ENCODE peak calls at places on chromosomes 13 and 19, in nine cellular contexts. Y is stimulated activated CD4-positive, alpha-beta T cell treated with anti-CD3 and anti-CD28 coated beads, Interleukin-4, amount 100 ng/mL, for 1 hour; X is cardiac muscle cell; D is lower lobe of right lung; I is GM20000; P is amygdala; M is osteocyte; B is retina; H is WTC11. O is an unnamed sample.

GRCh38 chr19:48511321-48511731 is 309 bp downstream of the LMTK3 start:
- DNase-seq in Y (no peak), X (no peak), D (no peak), I (no peak), P (no peak), M (no peak), B (no peak), H (no peak), O (no peak)

GRCh38 chr19:34975056-34975455 is 11.0 kb upstream of the ZNF792 start:
- DNase-seq in Y (no peak), X (no peak), D (no peak), I (no peak), P (no peak), M (no peak), B (no peak), H (no peak), O (no peak)

GRCh38 chr13:113474179-113474578 is 16.3 kb downstream of the DCUN1D2 start:
- DNase-seq in Y (no peak), X (no peak), D (peak), I (no peak), P (no peak), M (peak), B (no peak), H (no peak), O (no peak)

GRCh38 chr19:14550201-14550754 is 20.9 kb downstream of the TECR start:
- DNase-seq in Y (no peak), X (no peak), D (no peak), I (peak), P (no peak), M (no peak), B (no peak), H (no peak), O (no peak)

GRCh38 chr13:28573595-28574373 is 78.9 kb upstream of the FLT1 start:
- DNase-seq in Y (no peak), X (no peak), D (peak), I (no peak), P (no peak), M (no peak), B (no peak), H (no peak), O (no peak)

GRCh38 chr19:330503-330902 is 14.1 kb downstream of the MIER2 start:
- DNase-seq in Y (no peak), X (no peak), D (no peak), I (no peak), P (no peak), M (peak), B (no peak), H (no peak), O (no peak)

GRCh38 chr13:71033026-71033425 is 834.0 kb downstream of the DACH1 start:
- DNase-seq in Y (no peak), X (no peak), D (no peak), I (no peak), P (no peak), M (no peak), B (no peak), H (no peak), O (no peak)

GRCh38 chr13:46340631-46341111 is 46.4 kb downstream of the RUBCNL start:
- DNase-seq in Y (no peak), X (no peak), D (no peak), I (no peak), P (no peak), M (peak), B (no peak), H (no peak), O (no peak)

GRCh38 chr19:1011831-1012333 is 9.0 kb downstream of the TMEM259 start:
- DNase-seq in Y (no peak), X (no peak), D (no peak), I (no peak), P (no peak), M (no peak), B (no peak), H (no peak), O (no peak)

GRCh38 chr13:50467156-50467814 is 376.2 kb downstream of the DLEU7 start:
- DNase-seq in Y (no peak), X (peak), D (no peak), I (no peak), P (no peak), M (no peak), B (no peak), H (no peak), O (no peak)

GRCh38 chr13:22793598-22794134 is 387.1 kb upstream of the SGCG start:
- DNase-seq in Y (no peak), X (peak), D (no peak), I (no peak), P (no peak), M (no peak), B (no peak), H (no peak), O (no peak)

GRCh38 chr13:33228645-33229445 is 56.7 kb downstream of the STARD13 start:
- DNase-seq in Y (no peak), X (peak), D (no peak), I (peak), P (no peak), M (no peak), B (peak), H (no peak), O (no peak)

GRCh38 chr19:14949876-14950275 is 8.6 kb downstream of the OR7C2 start:
- DNase-seq in Y (no peak), X (no peak), D (no peak), I (no peak), P (no peak), M (no peak), B (no peak), H (no peak), O (no peak)

GRCh38 chr13:106296723-106297122 is 238.7 kb downstream of the EFNB2 start:
- DNase-seq in Y (no peak), X (no peak), D (no peak), I (no peak), P (no peak), M (no peak), B (no peak), H (no peak), O (no peak)

GRCh38 chr13:97259787-97260641 is 37.9 kb downstream of the MBNL2 start:
- DNase-seq in Y (no peak), X (no peak), D (no peak), I (no peak), P (no peak), M (no peak), B (no peak), H (no peak), O (no peak)

GRCh38 chr13:65789815-65790214 is 1440.3 kb downstream of the PCDH9 start:
- DNase-seq in Y (no peak), X (no peak), D (no peak), I (no peak), P (no peak), M (no peak), B (no peak), H (no peak), O (no peak)

GRCh38 chr19:40687525-40688016 is 2.9 kb downstream of the NUMBL start:
- DNase-seq in Y (no peak), X (no peak), D (peak), I (peak), P (no peak), M (no peak), B (no peak), H (no peak), O (no peak)

GRCh38 chr19:17555929-17556813 is 722 bp downstream of the COLGALT1 start:
- DNase-seq in Y (peak), X (peak), D (peak), I (no peak), P (peak), M (no peak), B (peak), H (peak), O (peak)

GRCh38 chr19:14840206-14840605 is 5.2 kb upstream of the OR7A5 start:
- DNase-seq in Y (no peak), X (no peak), D (no peak), I (no peak), P (no peak), M (no peak), B (no peak), H (no peak), O (no peak)

GRCh38 chr19:53942001-53942786 is 20.5 kb upstream of the CACNG8 start:
- DNase-seq in Y (peak), X (peak), D (no peak), I (no peak), P (no peak), M (no peak), B (peak), H (peak), O (peak)

GRCh38 chr13:49701481-49701880 is 10.2 kb upstream of the EBPL start:
- DNase-seq in Y (no peak), X (no peak), D (no peak), I (no peak), P (no peak), M (no peak), B (no peak), H (no peak), O (no peak)

O was measured in endothelial cell.